ENCODE peak calls at places on chromosomes 6 and 20, in eight cellular contexts. W, H, P, Z, U, J, Q and V are unnamed samples.

GRCh38 chr6:160388922-160389321 is 40.7 kb downstream of the SLC22A3 start:
- DNase-seq in W (no peak), H (no peak), P (no peak), Z (no peak), U (no peak), J (no peak), Q (no peak), V (no peak)

GRCh38 chr20:31517373-31517772 is 3.1 kb downstream of the HM13 start:
- DNase-seq in W (peak), H (peak), P (peak), Z (no peak), U (peak), J (peak), Q (peak), V (peak)

GRCh38 chr6:90297866-90298381 is 1.3 kb upstream of the BACH2 start:
- DNase-seq in W (no peak), H (no peak), P (no peak), Z (no peak), U (no peak), J (no peak), Q (no peak), V (no peak)

GRCh38 chr20:49501917-49502316 is 19.4 kb upstream of the KCNB1 start:
- DNase-seq in W (no peak), H (no peak), P (peak), Z (peak), U (peak), J (no peak), Q (peak), V (no peak)

GRCh38 chr6:30719356-30719755 is 796 bp upstream of the TUBB start:
- DNase-seq in W (no peak), H (no peak), P (no peak), Z (no peak), U (no peak), J (no peak), Q (no peak), V (no peak)

GRCh38 chr20:32483351-32484220 is 101.5 kb downstream of the NOL4L start:
- DNase-seq in W (peak), H (peak), P (peak), Z (peak), U (no peak), J (peak), Q (peak), V (peak)

GRCh38 chr6:142387997-142388815 is 86.4 kb downstream of the ADGRG6 start:
- DNase-seq in W (no peak), H (peak), P (no peak), Z (no peak), U (peak), J (no peak), Q (peak), V (no peak)

GRCh38 chr20:25065625-25066338 is 7.8 kb upstream of the ACSS1 start:
- DNase-seq in W (peak), H (peak), P (peak), Z (peak), U (peak), J (peak), Q (peak), V (peak)

GRCh38 chr20:24651171-24651972 is 181.9 kb downstream of the SYNDIG1 start:
- DNase-seq in W (no peak), H (no peak), P (no peak), Z (peak), U (no peak), J (no peak), Q (no peak), V (no peak)

GRCh38 chr20:24608926-24609667 is 139.7 kb downstream of the SYNDIG1 start:
- DNase-seq in W (no peak), H (no peak), P (no peak), Z (no peak), U (no peak), J (no peak), Q (no peak), V (no peak)

GRCh38 chr20:13554706-13555105 is 84.0 kb downstream of the TASP1 start:
- DNase-seq in W (no peak), H (no peak), P (no peak), Z (no peak), U (no peak), J (no peak), Q (no peak), V (no peak)

GRCh38 chr20:30168025-30168799 is 1089.3 kb upstream of the DEFB115 start:
- DNase-seq in W (no peak), H (peak), P (peak), Z (peak), U (no peak), J (no peak), Q (no peak), V (no peak)

GRCh38 chr20:52056203-52057062 is 135.1 kb downstream of the ZFP64 start:
- DNase-seq in W (no peak), H (no peak), P (no peak), Z (no peak), U (no peak), J (no peak), Q (no peak), V (no peak)

GRCh38 chr6:135012764-135013163 is 41.9 kb downstream of the HBS1L start:
- DNase-seq in W (no peak), H (no peak), P (no peak), Z (no peak), U (no peak), J (no peak), Q (no peak), V (no peak)

GRCh38 chr20:45367126-45367525 is 4.2 kb downstream of the SYS1 start:
- DNase-seq in W (no peak), H (no peak), P (no peak), Z (no peak), U (no peak), J (no peak), Q (no peak), V (no peak)

GRCh38 chr6:6741264-6741663 is 152.7 kb downstream of the LY86 start:
- DNase-seq in W (no peak), H (no peak), P (no peak), Z (no peak), U (no peak), J (no peak), Q (no peak), V (peak)

GRCh38 chr20:63735859-63736718 is at the start of gene LIME1:
- DNase-seq in W (peak), H (peak), P (peak), Z (peak), U (peak), J (peak), Q (no peak), V (no peak)

GRCh38 chr6:7671581-7671980 is 54.3 kb upstream of the BMP6 start:
- DNase-seq in W (no peak), H (no peak), P (no peak), Z (no peak), U (no peak), J (no peak), Q (no peak), V (no peak)

GRCh38 chr20:37596890-37597539 is 69.3 kb upstream of the BLCAP start:
- DNase-seq in W (no peak), H (no peak), P (no peak), Z (no peak), U (no peak), J (no peak), Q (no peak), V (no peak)

GRCh38 chr6:44386364-44386928 is 1.1 kb upstream of the CDC5L start:
- DNase-seq in W (peak), H (peak), P (peak), Z (peak), U (no peak), J (no peak), Q (no peak), V (peak)

GRCh38 chr20:46419882-46420281 is 13.5 kb upstream of the ELMO2 start:
- DNase-seq in W (no peak), H (no peak), P (no peak), Z (no peak), U (no peak), J (no peak), Q (no peak), V (no peak)

GRCh38 chr20:23205656-23206055 is 119.5 kb upstream of the CD93 start:
- DNase-seq in W (peak), H (no peak), P (peak), Z (peak), U (no peak), J (peak), Q (no peak), V (peak)

GRCh38 chr6:105592329-105592728 is 189.4 kb upstream of the PREP start:
- DNase-seq in W (no peak), H (no peak), P (no peak), Z (peak), U (no peak), J (no peak), Q (no peak), V (no peak)

GRCh38 chr6:29112135-29112534 is 4.3 kb downstream of the OR2J3 start:
- DNase-seq in W (no peak), H (no peak), P (no peak), Z (no peak), U (no peak), J (no peak), Q (peak), V (no peak)

GRCh38 chr6:11241793-11242201 is 9.3 kb upstream of the NEDD9 start:
- DNase-seq in W (peak), H (no peak), P (no peak), Z (peak), U (peak), J (peak), Q (peak), V (peak)

GRCh38 chr20:57713951-57714350 is 4.1 kb upstream of the PMEPA1 start:
- DNase-seq in W (no peak), H (no peak), P (no peak), Z (no peak), U (no peak), J (no peak), Q (no peak), V (peak)

GRCh38 chr6:106747139-106747538 is 117.8 kb downstream of the QRSL1 start:
- DNase-seq in W (no peak), H (no peak), P (no peak), Z (no peak), U (no peak), J (peak), Q (no peak), V (no peak)

GRCh38 chr6:106748547-106749207 is 119.3 kb downstream of the QRSL1 start:
- DNase-seq in W (no peak), H (no peak), P (no peak), Z (no peak), U (peak), J (no peak), Q (no peak), V (no peak)

GRCh38 chr6:106750146-106750900 is 120.9 kb downstream of the QRSL1 start:
- DNase-seq in W (no peak), H (no peak), P (no peak), Z (no peak), U (no peak), J (no peak), Q (no peak), V (no peak)

GRCh38 chr6:106751501-106752252 is 122.3 kb downstream of the QRSL1 start:
- DNase-seq in W (peak), H (no peak), P (no peak), Z (no peak), U (no peak), J (peak), Q (no peak), V (no peak)

DNA sequence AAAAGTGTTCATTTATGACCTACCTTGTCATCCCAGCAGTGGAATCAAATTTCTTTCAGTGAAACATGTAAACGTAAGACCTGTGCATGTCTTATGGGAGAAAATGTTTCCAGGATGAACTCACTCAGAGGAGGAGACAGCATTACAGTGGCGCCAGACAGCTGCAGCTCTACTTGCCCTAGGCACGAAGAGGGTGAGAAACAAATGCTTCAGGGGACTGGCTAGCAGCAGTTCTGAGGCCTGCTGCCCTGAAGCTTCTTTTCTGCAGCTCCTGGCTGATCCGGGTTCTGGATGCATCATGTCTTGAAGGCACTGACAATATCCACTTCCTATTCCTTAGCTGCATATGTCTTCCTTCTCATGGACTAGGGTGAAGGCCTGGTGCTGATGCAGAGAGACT is 120.2 kb downstream of the QRSL1 start:
- DNase-seq in W (no peak), H (no peak), P (no peak), Z (no peak), U (no peak), J (no peak), Q (no peak), V (no peak)
- TF ChIP-seq EP300 in W (no peak), H (no peak), P (no peak), Z (no peak), U (no peak), J (no peak), Q (no peak), V (no peak)

GRCh38 chr20:4555188-4555893 is 166.4 kb upstream of the PRND start:
- DNase-seq in W (no peak), H (no peak), P (no peak), Z (no peak), U (no peak), J (no peak), Q (no peak), V (no peak)
- TF ChIP-seq POLR2AphosphoS5 in W (no peak), H (peak), P (no peak), Z (no peak), U (no peak), J (no peak), Q (no peak), V (no peak)

DNA sequence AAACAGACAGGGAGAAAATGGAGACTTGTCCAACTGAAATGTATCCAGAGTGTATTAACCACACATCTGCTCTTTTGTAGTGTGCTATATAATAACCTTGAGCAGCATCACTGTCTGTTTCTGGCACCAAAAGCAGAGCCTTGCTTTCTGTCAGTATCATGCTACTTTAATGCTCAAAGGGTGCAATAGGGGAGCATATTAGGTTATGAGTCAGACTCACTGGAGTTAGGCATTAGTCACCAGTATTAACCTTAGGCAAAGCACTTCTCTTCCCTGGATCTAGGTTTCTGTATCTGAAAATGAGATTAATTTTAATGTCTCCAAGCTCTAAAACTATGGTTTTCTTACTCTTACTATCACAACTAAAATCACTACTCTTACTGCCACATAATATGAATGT is 280.1 kb downstream of the TFAP2B start:
- DNase-seq in W (no peak), H (no peak), P (no peak), Z (no peak), U (no peak), J (no peak), Q (no peak), V (no peak)
- TF ChIP-seq EP300 in W (no peak), H (no peak), P (no peak), Z (no peak), U (no peak), J (no peak), Q (no peak), V (no peak)

DNA sequence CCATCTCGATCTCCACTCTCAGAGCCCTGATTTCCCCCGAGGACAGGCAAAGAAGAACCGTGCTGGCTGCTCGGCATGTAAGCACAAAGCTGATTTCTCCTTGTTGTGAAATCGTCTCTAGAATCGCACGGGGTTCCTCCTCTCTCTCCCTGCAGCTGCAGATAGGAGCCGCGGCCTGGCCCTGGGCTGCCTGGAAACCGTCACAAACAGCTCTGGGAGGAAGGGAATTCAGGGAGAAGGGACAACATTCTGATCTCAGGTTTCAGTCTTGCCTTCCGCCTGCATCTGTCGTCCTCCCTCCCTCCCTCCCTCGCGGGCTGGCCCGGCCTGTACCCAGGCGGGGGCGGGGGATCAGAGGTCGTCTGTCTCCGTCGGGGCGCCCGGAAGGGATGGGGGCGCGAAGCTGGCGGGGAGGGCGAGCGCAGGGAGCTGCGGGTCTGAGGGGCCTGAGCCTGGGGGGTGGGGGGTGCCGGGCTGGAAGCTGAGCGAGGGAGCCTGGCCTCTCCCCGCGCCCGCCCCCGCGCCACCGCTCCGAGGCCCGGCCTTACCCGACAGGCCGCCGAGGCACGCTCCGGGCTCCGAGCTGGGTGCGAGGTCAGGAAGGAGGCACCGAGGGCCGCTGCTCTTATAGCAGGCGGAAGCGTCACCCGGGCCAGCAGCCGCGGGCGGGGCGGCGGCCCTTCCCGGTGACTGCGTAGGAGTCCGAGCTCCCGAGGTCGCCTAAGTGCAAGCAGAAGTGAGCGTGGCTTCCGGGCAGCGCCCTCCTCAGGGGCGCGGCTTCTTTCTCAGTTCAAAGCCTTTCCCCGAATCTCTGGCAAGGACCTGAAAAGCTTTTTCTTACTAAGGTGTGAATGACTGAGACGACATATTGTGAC is at the start of gene SERPINB1:
- DNase-seq in W (peak), H (peak), P (peak), Z (peak), U (peak), J (peak), Q (peak), V (peak)
- TF ChIP-seq POLR2AphosphoS5 in W (peak), H (peak), P (peak), Z (peak), U (peak), J (peak), Q (peak), V (peak)

DNA sequence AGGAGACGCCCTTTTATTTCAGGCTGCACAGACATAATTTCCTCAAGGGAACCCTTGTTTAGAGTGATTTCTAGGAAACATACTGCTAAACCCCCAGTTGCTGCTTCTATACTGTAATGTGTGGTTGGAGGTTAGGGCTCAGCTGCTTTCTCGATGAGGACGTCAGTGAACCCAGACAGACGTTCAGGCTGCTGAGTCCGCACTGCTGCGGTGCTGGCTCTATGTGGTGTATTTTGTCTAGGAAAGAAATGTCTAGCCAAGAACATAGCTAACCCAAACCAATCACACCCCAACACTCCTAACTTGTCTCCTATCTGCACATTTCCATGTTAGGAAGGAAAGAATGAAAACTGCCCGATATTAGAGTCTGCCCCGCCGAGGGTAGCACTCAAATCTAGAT is 65.9 kb upstream of the THBS2 start:
- DNase-seq in W (no peak), H (no peak), P (no peak), Z (no peak), U (no peak), J (no peak), Q (no peak), V (no peak)
- TF ChIP-seq EP300 in W (no peak), H (no peak), P (no peak), Z (no peak), U (no peak), J (no peak), Q (no peak), V (no peak)

GRCh38 chr6:118709859-118710350 is 58.5 kb upstream of the CEP85L start:
- DNase-seq in W (peak), H (no peak), P (no peak), Z (no peak), U (peak), J (peak), Q (no peak), V (peak)
- TF ChIP-seq POLR2AphosphoS5 in W (peak), H (no peak), P (no peak), Z (no peak), U (peak), J (no peak), Q (no peak), V (peak)

DNA sequence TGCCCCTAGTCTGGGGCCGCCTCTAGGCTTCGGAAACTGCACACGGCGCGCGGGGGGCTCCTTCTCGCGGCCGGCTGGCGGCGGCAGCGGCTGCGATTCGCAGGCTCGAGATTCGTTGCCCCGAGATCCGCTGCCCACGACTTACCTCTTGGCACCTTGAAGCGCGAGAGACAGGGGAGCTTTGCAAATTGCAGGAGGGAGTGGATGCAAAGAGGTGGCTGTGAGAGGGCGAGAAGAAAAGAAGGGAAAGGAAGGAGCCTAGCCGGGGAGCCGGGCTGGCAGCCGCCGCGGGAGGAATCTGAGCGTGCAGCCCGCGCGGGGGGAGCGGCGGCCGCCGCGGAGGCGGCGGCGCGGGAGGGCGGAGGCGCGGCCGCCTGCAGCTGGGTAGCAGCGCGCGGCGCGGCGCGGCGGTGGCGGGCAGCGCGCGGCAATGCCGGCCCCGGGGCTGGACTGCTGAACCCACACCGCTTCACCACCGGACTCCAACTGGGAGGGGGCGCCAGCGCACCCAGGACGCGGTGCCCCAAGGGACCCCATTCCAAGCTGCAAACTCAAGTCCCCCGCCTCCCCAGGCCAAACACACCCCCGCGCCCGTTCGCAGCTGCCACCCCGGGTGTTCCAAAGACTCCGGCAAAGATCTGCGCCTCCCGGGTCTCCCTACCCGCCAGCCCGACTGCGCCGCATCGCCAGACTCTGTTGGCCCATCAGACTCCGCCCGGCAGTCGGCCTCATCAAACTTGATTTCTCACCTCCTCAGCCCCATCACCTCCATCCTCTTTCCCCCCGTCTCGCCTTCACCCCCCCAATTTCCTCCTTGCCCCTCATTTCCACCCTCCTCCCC is 44.2 kb upstream of the SUPT3H start:
- DNase-seq in W (peak), H (peak), P (peak), Z (peak), U (peak), J (peak), Q (peak), V (peak)
- TF ChIP-seq EP300 in W (no peak), H (no peak), P (no peak), Z (no peak), U (no peak), J (no peak), Q (no peak), V (no peak)

GRCh38 chr6:36660771-36661471 is 17.6 kb upstream of the CDKN1A start:
- DNase-seq in W (peak), H (no peak), P (peak), Z (peak), U (peak), J (peak), Q (no peak), V (peak)
- TF ChIP-seq POLR2AphosphoS5 in W (no peak), H (no peak), P (no peak), Z (no peak), U (no peak), J (no peak), Q (no peak), V (peak)

GRCh38 chr6:20092071-20092566 is 120.2 kb downstream of the MBOAT1 start:
- DNase-seq in W (no peak), H (peak), P (no peak), Z (no peak), U (peak), J (no peak), Q (peak), V (no peak)
- TF ChIP-seq EP300 in W (no peak), H (no peak), P (no peak), Z (no peak), U (no peak), J (no peak), Q (no peak), V (no peak)